ENCODE peak calls at places on chromosome 20, in nine cellular contexts. L, V, T, B, P, E, G, N and H are unnamed samples.

GRCh38 chr20:51573576-51574243 is 31.2 kb upstream of the NFATC2 start:
- DNase-seq in L (no peak), V (no peak), T (no peak), B (peak; percentile 57), P (no peak), E (no peak), G (no peak), N (no peak), H (no peak)

GRCh38 chr20:6579417-6579816 is 188.1 kb upstream of the BMP2 start:
- DNase-seq in L (no peak), V (no peak), T (no peak), B (no peak), P (no peak), E (no peak), G (no peak), N (no peak), H (no peak)

GRCh38 chr20:32611286-32611685 is 26.2 kb upstream of the NOL4L start:
- DNase-seq in L (no peak), V (no peak), T (no peak), B (no peak), P (no peak), E (no peak), G (no peak), N (no peak), H (no peak)

GRCh38 chr20:20286061-20286460 is 81.8 kb upstream of the INSM1 start:
- DNase-seq in L (no peak), V (no peak), T (no peak), B (no peak), P (no peak), E (no peak), G (no peak), N (no peak), H (no peak)

GRCh38 chr20:25056601-25057233 is 1.2 kb downstream of the ACSS1 start:
- DNase-seq in L (no peak), V (no peak), T (no peak), B (no peak), P (no peak), E (no peak), G (no peak), N (no peak), H (no peak)

GRCh38 chr20:53208110-53208908 is 236.2 kb downstream of the TSHZ2 start:
- DNase-seq in L (no peak), V (no peak), T (no peak), B (no peak), P (peak; percentile 75), E (no peak), G (no peak), N (no peak), H (peak; percentile 81)

GRCh38 chr20:40414843-40415615 is 274.0 kb downstream of the MAFB start:
- DNase-seq in L (no peak), V (no peak), T (no peak), B (no peak), P (no peak), E (no peak), G (no peak), N (no peak), H (no peak)

GRCh38 chr20:57190536-57191265 is 75.7 kb downstream of the BMP7 start:
- DNase-seq in L (peak; percentile 31), V (no peak), T (no peak), B (peak; percentile 5), P (no peak), E (no peak), G (no peak), N (no peak), H (no peak)

GRCh38 chr20:4956200-4956810 is 45.0 kb downstream of the SLC23A2 start:
- DNase-seq in L (peak; percentile 51), V (peak; percentile 41), T (no peak), B (peak; percentile 79), P (no peak), E (peak; percentile 46), G (peak; percentile 84), N (peak; percentile 61), H (no peak)

GRCh38 chr20:7294816-7295360 is 527.4 kb downstream of the BMP2 start:
- DNase-seq in L (no peak), V (no peak), T (no peak), B (no peak), P (no peak), E (no peak), G (no peak), N (no peak), H (no peak)

GRCh38 chr20:33908351-33908750 is 85.4 kb upstream of the RALY start:
- DNase-seq in L (peak; percentile 75), V (no peak), T (no peak), B (no peak), P (no peak), E (no peak), G (peak; percentile 20), N (no peak), H (no peak)

GRCh38 chr20:577167-577791 is 32.8 kb downstream of the TCF15 start:
- DNase-seq in L (no peak), V (peak; percentile 67), T (no peak), B (peak; percentile 30), P (peak; percentile 62), E (no peak), G (peak; percentile 18), N (no peak), H (no peak)

GRCh38 chr20:826695-827323 is 6.7 kb upstream of the FAM110A start:
- DNase-seq in L (no peak), V (no peak), T (no peak), B (no peak), P (no peak), E (peak; percentile 30), G (no peak), N (no peak), H (no peak)

GRCh38 chr20:34581341-34582189 is 23.0 kb downstream of the MAP1LC3A start:
- DNase-seq in L (peak; percentile 54), V (no peak), T (peak; percentile 17), B (peak; percentile 82), P (no peak), E (peak; percentile 62), G (peak; percentile 85), N (peak; percentile 63), H (no peak)

GRCh38 chr20:50594231-50594590 is 84.0 kb downstream of the PTPN1 start:
- DNase-seq in L (no peak), V (no peak), T (no peak), B (peak; percentile 35), P (no peak), E (no peak), G (no peak), N (no peak), H (no peak)

GRCh38 chr20:58053391-58054055 is 174.9 kb downstream of the ANKRD60 start:
- DNase-seq in L (no peak), V (no peak), T (no peak), B (no peak), P (no peak), E (peak; percentile 23), G (no peak), N (no peak), H (no peak)

GRCh38 chr20:438581-439469 is 23.5 kb downstream of the TBC1D20 start:
- DNase-seq in L (no peak), V (peak; percentile 80), T (no peak), B (no peak), P (no peak), E (no peak), G (no peak), N (no peak), H (no peak)

GRCh38 chr20:29410805-29411457 is 1846.5 kb upstream of the DEFB115 start:
- DNase-seq in L (no peak), V (no peak), T (no peak), B (no peak), P (no peak), E (no peak), G (no peak), N (no peak), H (no peak)

GRCh38 chr20:62804021-62804631 is 509 bp upstream of the OGFR start:
- DNase-seq in L (no peak), V (no peak), T (no peak), B (no peak), P (no peak), E (no peak), G (no peak), N (no peak), H (no peak)
- TF ChIP-seq CTCF in L (no peak), V (no peak), T (peak; percentile 3), B (no peak), P (no peak), E (no peak), G (no peak), N (no peak), H (no peak)

DNA sequence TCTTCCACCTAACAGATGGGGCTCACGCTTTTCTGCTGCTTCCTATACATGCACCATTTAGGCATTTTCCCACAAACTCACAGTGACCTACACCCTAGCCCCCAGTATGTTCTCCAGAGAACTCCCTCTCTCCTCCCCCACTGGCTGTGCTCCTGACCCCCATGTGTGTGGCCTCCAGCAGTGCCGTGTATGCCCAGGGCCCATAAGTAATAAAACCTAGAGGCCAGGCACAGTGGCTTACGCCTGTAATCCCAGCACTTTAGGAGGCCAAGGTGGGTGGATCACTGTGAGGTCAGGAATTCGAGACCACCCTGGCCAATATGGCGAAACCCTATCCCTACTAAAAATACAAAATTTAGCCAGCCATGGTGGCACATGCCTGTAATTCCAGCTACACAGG is 54.7 kb upstream of the NXT1 start:
- DNase-seq in L (no peak), V (no peak), T (no peak), B (no peak), P (no peak), E (no peak), G (no peak), N (no peak), H (no peak)
- TF ChIP-seq CTCF in L (no peak), V (no peak), T (no peak), B (no peak), P (no peak), E (no peak), G (no peak), N (no peak), H (no peak)

GRCh38 chr20:1868856-1869255 is 26.4 kb upstream of the SIRPA start:
- DNase-seq in L (no peak), V (no peak), T (no peak), B (peak; percentile 47), P (no peak), E (peak; percentile 83), G (peak; percentile 60), N (peak; percentile 16), H (no peak)
- TF ChIP-seq CTCF in L (no peak), V (no peak), T (no peak), B (no peak), P (peak; percentile 12), E (no peak), G (no peak), N (no peak), H (no peak)

DNA sequence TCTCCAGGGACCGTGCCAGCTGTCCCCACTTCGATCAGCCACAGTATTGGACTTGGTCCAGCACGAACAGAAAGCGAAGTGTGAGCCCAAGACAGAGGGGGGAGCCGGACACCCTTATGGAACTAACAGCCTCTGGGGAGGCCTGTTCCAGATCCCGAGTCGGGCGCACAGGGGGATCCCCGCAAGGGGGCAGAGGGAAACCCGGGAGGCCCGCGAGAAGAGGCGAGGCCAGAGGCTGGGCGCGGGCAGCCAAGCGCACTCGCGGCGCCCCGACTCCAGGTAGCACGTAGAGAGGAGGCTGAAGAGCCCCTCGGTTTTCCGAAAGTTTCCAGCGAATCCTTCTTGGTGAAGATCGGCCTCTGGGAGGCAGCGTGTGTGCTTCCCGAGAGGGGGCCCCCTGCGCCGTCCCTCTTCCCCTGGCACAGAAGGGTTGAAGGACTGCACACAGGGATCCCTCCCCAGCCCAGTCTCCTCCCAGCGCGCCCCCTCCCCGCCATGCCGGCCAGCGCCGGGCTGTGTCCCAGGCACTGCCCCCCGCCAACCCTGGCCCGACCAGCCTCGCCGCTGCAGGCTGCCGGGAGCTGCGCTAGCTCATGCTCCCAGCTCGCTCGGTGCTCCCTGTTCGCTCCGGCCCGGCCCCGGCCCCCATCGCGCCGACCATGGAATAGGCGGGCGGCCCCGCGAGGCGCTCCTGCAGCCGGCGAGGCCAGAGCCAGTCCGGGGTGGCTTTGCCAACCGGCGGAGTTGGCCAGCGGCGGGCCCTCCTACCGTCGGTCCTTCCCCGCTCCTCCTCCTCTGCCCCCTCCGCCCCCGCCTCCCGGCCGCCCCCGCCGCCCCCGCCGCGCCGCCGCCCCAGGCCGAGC is 550 bp upstream of the SLC24A3 start:
- DNase-seq in L (no peak), V (no peak), T (no peak), B (peak; percentile 45), P (peak; percentile 50), E (no peak), G (no peak), N (peak; percentile 15), H (peak; percentile 49)
- TF ChIP-seq CTCF in L (no peak), V (no peak), T (no peak), B (no peak), P (peak; percentile 34), E (no peak), G (no peak), N (peak; percentile 31), H (no peak)